ENCODE peak calls at places on chromosomes 2 and 18, in eight cellular contexts. X is HepG2, E is stomach, Z is HCT116, V is GM12878, Y is transverse colon, A is GM23338, O is Panc1. M is an unnamed sample.

GRCh38 chr2:109031481-109032228 is 42.6 kb upstream of the EDAR start:
- DNase-seq in X (peak), E (peak), Z (no peak), V (no peak), Y (peak), A (peak), O (no peak), M (peak)

GRCh38 chr2:168030862-168031624 is 216.4 kb downstream of the STK39 start:
- DNase-seq in X (no peak), E (no peak), Z (no peak), V (peak), Y (no peak), A (no peak), O (no peak), M (no peak)

GRCh38 chr2:54559593-54560145 is 103.5 kb downstream of the SPTBN1 start:
- DNase-seq in X (peak), E (no peak), Z (no peak), V (no peak), Y (peak), A (peak), O (no peak), M (peak)

GRCh38 chr2:207103132-207103531 is 62.6 kb downstream of the KLF7 start:
- DNase-seq in X (no peak), E (no peak), Z (no peak), V (no peak), Y (no peak), A (peak), O (no peak), M (no peak)

GRCh38 chr2:55391155-55391554 is 28.5 kb downstream of the CCDC88A start:
- DNase-seq in X (peak), E (no peak), Z (no peak), V (no peak), Y (no peak), A (no peak), O (no peak), M (no peak)

GRCh38 chr2:128145651-128146050 is 54.7 kb downstream of the UGGT1 start:
- DNase-seq in X (no peak), E (no peak), Z (no peak), V (no peak), Y (no peak), A (no peak), O (no peak), M (peak)

GRCh38 chr2:186059096-186059495 is 320.5 kb downstream of the FSIP2 start:
- DNase-seq in X (no peak), E (no peak), Z (no peak), V (no peak), Y (no peak), A (no peak), O (no peak), M (peak)

GRCh38 chr2:60002158-60002867 is 551.1 kb downstream of the BCL11A start:
- DNase-seq in X (no peak), E (no peak), Z (no peak), V (no peak), Y (no peak), A (peak), O (no peak), M (no peak)

GRCh38 chr2:236877972-236878371 is 207.7 kb upstream of the COPS8 start:
- DNase-seq in X (no peak), E (no peak), Z (no peak), V (no peak), Y (no peak), A (no peak), O (no peak), M (no peak)

GRCh38 chr2:189305291-189305943 is 125.9 kb upstream of the COL5A2 start:
- DNase-seq in X (no peak), E (no peak), Z (no peak), V (no peak), Y (no peak), A (no peak), O (no peak), M (no peak)

GRCh38 chr2:85583667-85584353 is 421 bp upstream of the VAMP5 start:
- DNase-seq in X (peak), E (no peak), Z (no peak), V (no peak), Y (no peak), A (no peak), O (no peak), M (no peak)

GRCh38 chr2:32772623-32773221 is 144.9 kb downstream of the TTC27 start:
- DNase-seq in X (peak), E (no peak), Z (peak), V (no peak), Y (no peak), A (peak), O (peak), M (peak)

GRCh38 chr2:218811382-218811781 is 20.2 kb downstream of the PRKAG3 start:
- DNase-seq in X (no peak), E (no peak), Z (no peak), V (no peak), Y (no peak), A (no peak), O (no peak), M (no peak)

GRCh38 chr2:152037711-152038110 is 61.1 kb downstream of the CACNB4 start:
- DNase-seq in X (no peak), E (no peak), Z (no peak), V (no peak), Y (peak), A (no peak), O (no peak), M (no peak)

GRCh38 chr2:71452565-71452964 is 796 bp upstream of the DYSF start:
- DNase-seq in X (no peak), E (no peak), Z (peak), V (no peak), Y (no peak), A (peak), O (no peak), M (peak)

GRCh38 chr2:197803033-197803444 is 1.4 kb upstream of the PLCL1 start:
- DNase-seq in X (peak), E (no peak), Z (peak), V (peak), Y (no peak), A (peak), O (peak), M (peak)

GRCh38 chr2:227473019-227473461 is 1.1 kb downstream of the AGFG1 start:
- DNase-seq in X (no peak), E (no peak), Z (no peak), V (no peak), Y (no peak), A (peak), O (no peak), M (peak)

GRCh38 chr18:43596106-43596712 is 318.9 kb upstream of the SYT4 start:
- DNase-seq in X (peak), E (no peak), Z (no peak), V (no peak), Y (no peak), A (no peak), O (peak), M (peak)

GRCh38 chr2:144456680-144457079 is 63.2 kb downstream of the ZEB2 start:
- DNase-seq in X (no peak), E (no peak), Z (no peak), V (no peak), Y (no peak), A (no peak), O (no peak), M (peak)

GRCh38 chr2:229980440-229981184 is 58.3 kb downstream of the FBXO36 start:
- DNase-seq in X (no peak), E (peak), Z (no peak), V (peak), Y (peak), A (peak), O (peak), M (peak)

GRCh38 chr2:45031028-45031427 is 21.8 kb upstream of the SIX2 start:
- DNase-seq in X (no peak), E (no peak), Z (no peak), V (no peak), Y (no peak), A (no peak), O (no peak), M (no peak)

GRCh38 chr18:70490008-70490933 is 201.4 kb downstream of the SOCS6 start:
- DNase-seq in X (peak), E (peak), Z (peak), V (no peak), Y (peak), A (peak), O (peak), M (peak)

GRCh38 chr18:30280861-30281470 is 761.6 kb downstream of the DSC3 start:
- DNase-seq in X (peak), E (no peak), Z (peak), V (no peak), Y (no peak), A (peak), O (peak), M (peak)

GRCh38 chr2:64939332-64939917 is 49.8 kb upstream of the SLC1A4 start:
- DNase-seq in X (no peak), E (no peak), Z (no peak), V (peak), Y (peak), A (peak), O (no peak), M (no peak)

GRCh38 chr2:64936809-64937208 is 52.4 kb upstream of the SLC1A4 start:
- DNase-seq in X (no peak), E (no peak), Z (no peak), V (no peak), Y (no peak), A (no peak), O (no peak), M (no peak)

GRCh38 chr2:64934530-64934929 is 54.7 kb upstream of the SLC1A4 start:
- DNase-seq in X (no peak), E (no peak), Z (no peak), V (no peak), Y (peak), A (no peak), O (no peak), M (no peak)

GRCh38 chr2:64938607-64939285 is 50.5 kb upstream of the SLC1A4 start:
- DNase-seq in X (no peak), E (no peak), Z (no peak), V (no peak), Y (no peak), A (no peak), O (no peak), M (no peak)

GRCh38 chr2:64937341-64938230 is 51.6 kb upstream of the SLC1A4 start:
- DNase-seq in X (no peak), E (no peak), Z (no peak), V (peak), Y (peak), A (no peak), O (no peak), M (no peak)
- TF ChIP-seq POLR2AphosphoS5 in X (no peak), E (no peak), Z (no peak), V (peak), Y (no peak), A (no peak), O (no peak), M (no peak)

DNA sequence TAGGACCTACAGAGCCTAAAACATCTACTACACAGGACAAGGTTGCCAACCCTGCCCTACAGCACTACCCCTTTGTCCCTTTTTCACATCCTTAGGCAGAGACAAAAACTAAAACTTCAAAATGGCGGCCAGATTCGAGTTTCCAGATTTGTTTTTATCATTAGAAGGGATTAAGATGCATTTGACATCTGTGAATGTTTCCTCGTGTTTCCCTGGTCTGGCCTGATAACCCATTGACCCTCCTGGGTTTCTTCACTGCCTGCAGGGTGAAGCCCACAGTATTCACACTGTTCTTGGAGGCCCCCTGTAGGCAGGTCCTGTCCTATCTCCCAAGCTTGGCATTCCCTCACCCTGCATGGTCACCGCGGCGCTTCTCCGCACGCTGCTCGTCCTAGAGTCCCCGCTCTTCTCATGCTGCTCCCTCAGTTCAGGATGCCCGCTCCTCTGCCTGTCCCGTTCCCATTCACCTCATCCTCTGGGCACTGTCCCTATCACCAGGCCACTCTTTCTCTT is 67.6 kb downstream of the TPGS2 start:
- DNase-seq in X (peak), E (no peak), Z (no peak), V (no peak), Y (no peak), A (peak), O (no peak), M (no peak)
- TF ChIP-seq CTCF in X (peak), E (no peak), Z (no peak), V (no peak), Y (no peak), A (peak), O (no peak), M (no peak)

GRCh38 chr2:216043949-216044348 is 30.6 kb upstream of the MREG start:
- DNase-seq in X (no peak), E (no peak), Z (no peak), V (no peak), Y (no peak), A (no peak), O (no peak), M (no peak)
- TF ChIP-seq POLR2AphosphoS5 in X (no peak), E (no peak), Z (no peak), V (no peak), Y (no peak), A (no peak), O (no peak), M (no peak)

DNA sequence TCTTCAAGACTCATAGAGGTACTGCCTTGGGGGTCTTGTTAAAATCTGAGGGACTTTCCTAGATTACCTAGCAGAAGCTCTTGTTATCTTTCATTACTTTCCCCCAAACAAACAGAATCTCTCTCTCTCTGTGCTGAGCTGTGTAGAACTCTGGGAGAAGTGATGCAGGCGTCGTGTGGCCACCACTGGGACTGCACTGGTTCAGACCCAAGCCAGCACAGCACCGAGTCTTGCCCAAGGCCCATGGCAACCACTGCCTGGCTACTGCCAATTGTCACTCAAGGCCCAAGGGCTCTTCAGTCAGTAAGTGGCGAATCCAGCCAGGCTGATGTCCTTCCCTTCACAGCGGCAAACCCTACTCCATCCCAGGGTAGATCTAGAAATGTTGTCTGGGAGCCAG is 28.6 kb downstream of the PPP1R1C start:
- DNase-seq in X (no peak), E (no peak), Z (no peak), V (no peak), Y (no peak), A (peak), O (no peak), M (no peak)
- TF ChIP-seq CTCF in X (no peak), E (no peak), Z (no peak), V (no peak), Y (no peak), A (no peak), O (no peak), M (no peak)

GRCh38 chr18:49491534-49491856 is 4.5 kb upstream of the C18orf32 start:
- DNase-seq in X (no peak), E (no peak), Z (no peak), V (no peak), Y (no peak), A (no peak), O (no peak), M (no peak)

GRCh38 chr18:49494660-49495059 is 7.6 kb upstream of the C18orf32 start:
- DNase-seq in X (no peak), E (no peak), Z (no peak), V (no peak), Y (no peak), A (no peak), O (no peak), M (peak)

GRCh38 chr18:49490246-49490762 is 3.3 kb upstream of the C18orf32 start:
- DNase-seq in X (no peak), E (no peak), Z (no peak), V (no peak), Y (no peak), A (no peak), O (no peak), M (no peak)

GRCh38 chr18:49492694-49493033 is 5.6 kb upstream of the C18orf32 start:
- DNase-seq in X (no peak), E (no peak), Z (no peak), V (no peak), Y (no peak), A (no peak), O (no peak), M (no peak)

GRCh38 chr18:49491857-49492693 is 5.0 kb upstream of the C18orf32 start:
- DNase-seq in X (peak), E (peak), Z (peak), V (peak), Y (peak), A (peak), O (peak), M (peak)
- TF ChIP-seq POLR2AphosphoS5 in X (peak), E (peak), Z (peak), V (peak), Y (peak), A (peak), O (peak), M (peak)

GRCh38 chr2:73779472-73780241 is at the start of gene DUSP11:
- DNase-seq in X (peak), E (peak), Z (peak), V (peak), Y (peak), A (peak), O (peak), M (peak)

GRCh38 chr2:73776381-73776780 is 3.5 kb downstream of the DUSP11 start:
- DNase-seq in X (no peak), E (no peak), Z (no peak), V (no peak), Y (no peak), A (no peak), O (no peak), M (no peak)

GRCh38 chr2:73776869-73777519 is 2.9 kb downstream of the DUSP11 start:
- DNase-seq in X (no peak), E (no peak), Z (no peak), V (no peak), Y (no peak), A (no peak), O (no peak), M (no peak)

DNA sequence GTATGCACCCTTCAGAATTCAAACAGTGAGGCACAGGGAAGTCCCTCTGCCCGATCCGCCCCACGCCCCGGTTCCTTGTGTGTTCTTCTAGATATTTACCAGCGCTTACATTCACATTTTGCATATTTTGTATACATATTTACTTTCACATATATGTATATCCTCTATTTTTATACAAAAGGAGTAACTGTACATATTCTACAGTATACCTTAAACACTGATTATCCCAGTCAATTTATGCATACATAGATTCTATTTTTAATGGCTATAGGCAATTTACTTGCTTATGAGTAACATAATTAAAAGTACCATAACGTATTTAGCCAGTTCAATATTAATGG is 309 bp upstream of the DUSP11 start:
- DNase-seq in X (no peak), E (no peak), Z (no peak), V (no peak), Y (no peak), A (no peak), O (no peak), M (no peak)
- TF ChIP-seq CTCF in X (no peak), E (no peak), Z (no peak), V (no peak), Y (no peak), A (no peak), O (peak), M (no peak)

GRCh38 chr18:48790226-48790863 is 160.4 kb downstream of the SMAD7 start:
- DNase-seq in X (no peak), E (peak), Z (peak), V (no peak), Y (no peak), A (no peak), O (no peak), M (peak)
- TF ChIP-seq POLR2AphosphoS5 in X (no peak), E (peak), Z (peak), V (no peak), Y (no peak), A (no peak), O (no peak), M (peak)

DNA sequence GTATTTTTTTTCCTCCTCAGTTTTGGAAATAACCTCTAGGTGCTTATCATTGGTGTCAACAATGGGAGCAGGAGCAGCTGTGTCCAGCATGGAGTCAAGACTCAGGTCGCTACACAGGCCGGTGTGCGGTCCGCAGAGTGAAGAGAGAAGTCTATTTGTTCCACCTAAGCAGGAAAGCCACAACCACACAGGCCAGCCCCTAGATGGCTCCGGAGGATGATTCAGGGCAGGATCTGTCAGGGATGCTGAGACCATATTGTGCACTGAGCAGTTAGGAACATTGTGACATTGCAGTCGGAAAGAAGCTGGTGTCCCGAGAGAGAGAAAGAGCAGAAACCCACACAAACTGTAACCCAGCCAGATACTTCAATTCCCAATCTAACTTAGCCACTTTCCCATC is 136.9 kb downstream of the GAREM1 start:
- DNase-seq in X (no peak), E (no peak), Z (no peak), V (no peak), Y (no peak), A (no peak), O (no peak), M (no peak)
- TF ChIP-seq CTCF in X (peak), E (no peak), Z (no peak), V (no peak), Y (no peak), A (peak), O (no peak), M (no peak)

GRCh38 chr2:23617167-23617787 is 232.3 kb downstream of the KLHL29 start:
- DNase-seq in X (no peak), E (no peak), Z (no peak), V (no peak), Y (peak), A (no peak), O (no peak), M (peak)

GRCh38 chr2:23618696-23619530 is 233.9 kb downstream of the KLHL29 start:
- DNase-seq in X (no peak), E (no peak), Z (no peak), V (no peak), Y (no peak), A (no peak), O (no peak), M (no peak)

GRCh38 chr2:23618265-23618664 is 233.3 kb downstream of the KLHL29 start:
- DNase-seq in X (no peak), E (no peak), Z (no peak), V (no peak), Y (no peak), A (no peak), O (no peak), M (no peak)

GRCh38 chr2:23616630-23617029 is 231.7 kb downstream of the KLHL29 start:
- DNase-seq in X (no peak), E (no peak), Z (no peak), V (no peak), Y (no peak), A (no peak), O (no peak), M (peak)

DNA sequence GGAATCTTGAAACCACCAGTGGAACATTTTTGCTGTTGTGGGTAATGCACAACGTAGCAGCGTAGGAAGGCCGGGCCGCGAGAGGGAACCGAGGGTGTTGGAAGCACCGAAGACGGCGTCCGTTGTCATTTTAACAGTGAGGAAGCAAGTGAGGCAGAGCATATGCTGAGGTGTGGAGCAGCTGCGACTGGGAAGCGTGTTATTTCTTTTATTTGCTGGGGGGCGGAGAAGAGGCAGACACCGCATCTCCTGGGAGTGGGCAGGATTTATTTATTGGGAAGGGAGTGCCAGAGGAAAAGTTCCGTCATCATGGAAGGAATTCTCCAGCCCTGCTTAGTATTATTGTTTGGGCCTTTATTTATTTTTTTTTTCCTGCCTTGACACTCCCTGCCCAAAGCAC is 232.8 kb downstream of the KLHL29 start:
- DNase-seq in X (no peak), E (no peak), Z (no peak), V (no peak), Y (peak), A (no peak), O (no peak), M (no peak)
- TF ChIP-seq POLR2AphosphoS5 in X (no peak), E (no peak), Z (no peak), V (no peak), Y (no peak), A (no peak), O (no peak), M (no peak)